ENCODE peak calls at places on chromosomes 13 and 19, in seven cellular contexts. One of them, this sample, is unnamed.

GRCh38 chr19:40921005-40921897 is 39.2 kb upstream of the CYP2A7 start:
- DNase-seq in HFF-Myc: no peak
- DNase-seq in AG04449: no peak
- DNase-seq in psoas muscle: no peak
- DNase-seq in right atrium auricular region: no peak
- DNase-seq in GM13977: no peak
- DNase-seq in nephron progenitor cell: no peak
- DNase-seq in this sample: no peak

GRCh38 chr13:48994731-48995130 is 19.0 kb downstream of the FNDC3A start:
- DNase-seq in HFF-Myc: no peak
- DNase-seq in GM13977: no peak
- DNase-seq in nephron progenitor cell: no peak
- DNase-seq in right atrium auricular region: no peak
- DNase-seq in AG04449: no peak
- DNase-seq in psoas muscle: no peak
- DNase-seq in this sample: no peak

GRCh38 chr19:32748497-32748896 is 28.9 kb downstream of the TDRD12 start:
- DNase-seq in HFF-Myc: no peak
- DNase-seq in psoas muscle: no peak
- DNase-seq in GM13977: peak
- DNase-seq in AG04449: no peak
- DNase-seq in nephron progenitor cell: no peak
- DNase-seq in right atrium auricular region: no peak
- DNase-seq in this sample: no peak

GRCh38 chr19:1999856-2000515 is 15.5 kb downstream of the BTBD2 start:
- DNase-seq in right atrium auricular region: no peak
- DNase-seq in nephron progenitor cell: no peak
- DNase-seq in HFF-Myc: no peak
- DNase-seq in psoas muscle: no peak
- DNase-seq in GM13977: no peak
- DNase-seq in AG04449: no peak
- DNase-seq in this sample: no peak

GRCh38 chr13:98606296-98606695 is 29.4 kb upstream of the STK24 start:
- DNase-seq in right atrium auricular region: no peak
- DNase-seq in nephron progenitor cell: no peak
- DNase-seq in GM13977: no peak
- DNase-seq in AG04449: no peak
- DNase-seq in HFF-Myc: no peak
- DNase-seq in psoas muscle: no peak
- DNase-seq in this sample: no peak

GRCh38 chr13:110306340-110306959 is 507 bp downstream of the COL4A1 start:
- DNase-seq in HFF-Myc: no peak
- DNase-seq in nephron progenitor cell: peak
- DNase-seq in right atrium auricular region: peak
- DNase-seq in GM13977: no peak
- DNase-seq in AG04449: no peak
- DNase-seq in psoas muscle: no peak
- DNase-seq in this sample: no peak

GRCh38 chr13:60759499-60759898 is 362.5 kb downstream of the TDRD3 start:
- DNase-seq in right atrium auricular region: no peak
- DNase-seq in nephron progenitor cell: no peak
- DNase-seq in GM13977: no peak
- DNase-seq in psoas muscle: no peak
- DNase-seq in AG04449: no peak
- DNase-seq in HFF-Myc: no peak
- DNase-seq in this sample: peak

GRCh38 chr13:36428083-36428482 is 4.2 kb upstream of the CCNA1 start:
- DNase-seq in right atrium auricular region: no peak
- DNase-seq in GM13977: no peak
- DNase-seq in HFF-Myc: no peak
- DNase-seq in AG04449: no peak
- DNase-seq in nephron progenitor cell: no peak
- DNase-seq in psoas muscle: no peak
- DNase-seq in this sample: no peak

GRCh38 chr13:76937416-76937815 is 10.9 kb upstream of the ACOD1 start:
- DNase-seq in GM13977: no peak
- DNase-seq in nephron progenitor cell: no peak
- DNase-seq in psoas muscle: no peak
- DNase-seq in AG04449: peak
- DNase-seq in right atrium auricular region: peak
- DNase-seq in HFF-Myc: peak
- DNase-seq in this sample: peak

GRCh38 chr13:113297370-113297871 is 382 bp downstream of the LAMP1 start:
- DNase-seq in AG04449: no peak
- DNase-seq in nephron progenitor cell: no peak
- DNase-seq in HFF-Myc: no peak
- DNase-seq in psoas muscle: no peak
- DNase-seq in GM13977: peak
- DNase-seq in right atrium auricular region: no peak
- DNase-seq in this sample: no peak

GRCh38 chr13:97340399-97340798 is 93.6 kb upstream of the RAP2A start:
- DNase-seq in right atrium auricular region: no peak
- DNase-seq in psoas muscle: no peak
- DNase-seq in HFF-Myc: no peak
- DNase-seq in AG04449: no peak
- DNase-seq in GM13977: no peak
- DNase-seq in nephron progenitor cell: no peak
- DNase-seq in this sample: no peak

DNA sequence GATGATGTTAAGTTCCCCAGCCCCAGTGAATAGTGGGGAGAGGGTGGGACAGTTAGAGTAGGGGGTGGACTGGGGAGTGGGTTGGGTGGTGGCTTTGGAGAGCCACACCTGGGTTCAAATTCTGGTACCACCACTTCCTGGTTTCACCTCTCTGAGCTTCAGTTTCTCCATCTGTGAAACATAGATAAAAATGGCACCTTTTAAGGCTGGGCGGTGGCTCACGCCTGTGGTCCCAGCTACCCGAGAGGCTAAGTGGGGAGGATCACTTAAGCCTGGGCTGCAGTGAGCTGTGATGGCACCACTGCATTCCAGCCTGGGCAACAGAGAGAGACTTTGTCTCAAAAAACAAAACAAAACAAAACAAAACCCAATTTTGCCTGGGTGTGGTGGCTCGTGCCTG is 5.9 kb downstream of the VAV1 start:
- DNase-seq in HFF-Myc: no peak
- DNase-seq in psoas muscle: no peak
- DNase-seq in right atrium auricular region: no peak
- DNase-seq in nephron progenitor cell: no peak
- DNase-seq in AG04449: no peak
- DNase-seq in GM13977: peak
- DNase-seq in this sample: no peak
- TF ChIP-seq CTCF in HFF-Myc: no peak
- TF ChIP-seq CTCF in psoas muscle: no peak
- TF ChIP-seq CTCF in right atrium auricular region: no peak
- TF ChIP-seq CTCF in nephron progenitor cell: no peak
- TF ChIP-seq CTCF in AG04449: no peak
- TF ChIP-seq CTCF in GM13977: no peak
- TF ChIP-seq CTCF in this sample: no peak

GRCh38 chr19:56837492-56837891 is 3.0 kb downstream of the PEG3 start:
- DNase-seq in HFF-Myc: no peak
- DNase-seq in AG04449: no peak
- DNase-seq in nephron progenitor cell: no peak
- DNase-seq in right atrium auricular region: peak
- DNase-seq in psoas muscle: peak
- DNase-seq in GM13977: no peak
- DNase-seq in this sample: no peak
- TF ChIP-seq CTCF in HFF-Myc: peak
- TF ChIP-seq CTCF in AG04449: no peak
- TF ChIP-seq CTCF in nephron progenitor cell: no peak
- TF ChIP-seq CTCF in right atrium auricular region: peak
- TF ChIP-seq CTCF in psoas muscle: peak
- TF ChIP-seq CTCF in GM13977: no peak
- TF ChIP-seq CTCF in this sample: no peak

GRCh38 chr13:38702609-38703008 is 15.7 kb downstream of the FREM2 start:
- DNase-seq in right atrium auricular region: no peak
- DNase-seq in psoas muscle: no peak
- DNase-seq in AG04449: no peak
- DNase-seq in HFF-Myc: no peak
- DNase-seq in nephron progenitor cell: no peak
- DNase-seq in GM13977: no peak
- DNase-seq in this sample: no peak

GRCh38 chr13:38693168-38693567 is 6.3 kb downstream of the FREM2 start:
- DNase-seq in psoas muscle: no peak
- DNase-seq in right atrium auricular region: no peak
- DNase-seq in AG04449: no peak
- DNase-seq in GM13977: no peak
- DNase-seq in nephron progenitor cell: no peak
- DNase-seq in HFF-Myc: no peak
- DNase-seq in this sample: no peak

GRCh38 chr13:38693641-38694040 is 6.8 kb downstream of the FREM2 start:
- DNase-seq in nephron progenitor cell: no peak
- DNase-seq in HFF-Myc: no peak
- DNase-seq in AG04449: no peak
- DNase-seq in GM13977: no peak
- DNase-seq in psoas muscle: no peak
- DNase-seq in right atrium auricular region: no peak
- DNase-seq in this sample: no peak

GRCh38 chr13:38697197-38697596 is 10.3 kb downstream of the FREM2 start:
- DNase-seq in AG04449: no peak
- DNase-seq in GM13977: no peak
- DNase-seq in psoas muscle: no peak
- DNase-seq in right atrium auricular region: no peak
- DNase-seq in HFF-Myc: no peak
- DNase-seq in nephron progenitor cell: no peak
- DNase-seq in this sample: no peak

GRCh38 chr13:38697628-38698333 is 10.9 kb downstream of the FREM2 start:
- DNase-seq in psoas muscle: no peak
- DNase-seq in GM13977: no peak
- DNase-seq in AG04449: no peak
- DNase-seq in HFF-Myc: no peak
- DNase-seq in right atrium auricular region: no peak
- DNase-seq in nephron progenitor cell: no peak
- DNase-seq in this sample: no peak
- TF ChIP-seq CTCF in psoas muscle: peak
- TF ChIP-seq CTCF in GM13977: no peak
- TF ChIP-seq CTCF in AG04449: no peak
- TF ChIP-seq CTCF in HFF-Myc: no peak
- TF ChIP-seq CTCF in right atrium auricular region: no peak
- TF ChIP-seq CTCF in nephron progenitor cell: no peak
- TF ChIP-seq CTCF in this sample: peak

DNA sequence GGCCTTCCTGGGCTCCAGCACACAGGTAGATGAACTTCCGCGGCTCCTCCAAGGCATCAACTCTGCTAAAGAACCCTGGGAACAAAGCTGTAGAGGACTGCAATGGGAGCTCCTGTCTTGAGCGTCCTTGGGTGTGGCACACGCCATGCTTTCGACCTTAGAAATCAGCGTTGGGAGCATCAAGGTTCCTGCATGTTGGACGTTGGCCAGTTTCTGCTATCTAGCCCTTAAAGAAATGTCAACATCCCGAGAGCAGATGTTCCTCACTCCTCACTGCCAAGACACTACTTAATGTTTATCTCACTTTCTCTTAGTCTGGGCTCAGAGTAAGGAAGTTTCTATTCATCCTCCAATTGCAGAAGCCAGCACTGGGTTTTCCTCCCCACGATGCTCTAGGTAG is 70.6 kb upstream of the MEDAG start:
- DNase-seq in nephron progenitor cell: no peak
- DNase-seq in GM13977: no peak
- DNase-seq in AG04449: no peak
- DNase-seq in right atrium auricular region: no peak
- DNase-seq in HFF-Myc: no peak
- DNase-seq in psoas muscle: no peak
- DNase-seq in this sample: no peak
- TF ChIP-seq CTCF in nephron progenitor cell: no peak
- TF ChIP-seq CTCF in GM13977: no peak
- TF ChIP-seq CTCF in AG04449: no peak
- TF ChIP-seq CTCF in right atrium auricular region: no peak
- TF ChIP-seq CTCF in HFF-Myc: no peak
- TF ChIP-seq CTCF in psoas muscle: no peak
- TF ChIP-seq CTCF in this sample: no peak

DNA sequence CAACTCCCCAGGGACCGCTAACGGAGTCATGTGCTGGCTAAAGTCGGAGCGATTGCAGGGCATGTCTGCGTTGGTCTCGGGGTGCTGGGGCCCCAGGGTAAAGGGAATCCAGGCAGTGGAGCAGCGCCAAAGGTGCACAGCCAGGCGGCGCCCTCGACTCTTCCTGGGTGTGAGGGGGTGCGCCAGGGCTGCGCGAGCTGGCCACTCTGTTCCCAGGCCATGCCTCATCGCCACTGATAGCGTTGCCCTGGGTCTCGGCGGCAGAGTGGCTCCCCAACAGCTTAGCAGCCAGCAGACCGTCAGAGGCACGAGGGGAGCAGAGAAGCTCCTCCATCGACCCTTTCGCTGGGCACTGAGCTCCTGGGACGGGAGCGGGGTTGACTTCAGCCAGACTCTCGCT is 152.7 kb downstream of the B3GLCT start:
- DNase-seq in HFF-Myc: no peak
- DNase-seq in right atrium auricular region: no peak
- DNase-seq in nephron progenitor cell: no peak
- DNase-seq in psoas muscle: no peak
- DNase-seq in AG04449: no peak
- DNase-seq in GM13977: no peak
- DNase-seq in this sample: no peak
- TF ChIP-seq CTCF in HFF-Myc: no peak
- TF ChIP-seq CTCF in right atrium auricular region: no peak
- TF ChIP-seq CTCF in nephron progenitor cell: no peak
- TF ChIP-seq CTCF in psoas muscle: no peak
- TF ChIP-seq CTCF in AG04449: no peak
- TF ChIP-seq CTCF in GM13977: no peak
- TF ChIP-seq CTCF in this sample: no peak

DNA sequence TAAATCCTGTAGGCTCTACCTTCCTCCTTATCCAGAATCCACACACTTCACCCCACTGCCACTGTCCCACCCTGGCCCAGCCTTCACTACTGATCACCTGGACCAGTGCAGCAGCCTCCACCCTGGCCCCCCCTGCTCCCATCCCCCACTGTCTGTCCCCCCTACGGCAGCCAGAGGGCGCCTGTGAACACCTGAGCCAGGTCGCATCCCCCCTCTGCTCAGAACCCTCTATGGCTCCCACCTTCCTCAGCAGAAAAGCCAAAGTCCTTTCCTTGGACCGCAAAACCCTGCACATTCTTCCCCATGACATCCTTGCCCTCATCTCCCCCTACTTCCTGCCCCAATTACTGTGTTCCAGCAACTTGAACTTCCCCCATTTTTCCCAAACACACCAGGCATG is 20.6 kb downstream of the ELAVL3 start:
- DNase-seq in psoas muscle: no peak
- DNase-seq in right atrium auricular region: no peak
- DNase-seq in AG04449: no peak
- DNase-seq in HFF-Myc: no peak
- DNase-seq in nephron progenitor cell: no peak
- DNase-seq in GM13977: no peak
- DNase-seq in this sample: no peak
- TF ChIP-seq CTCF in psoas muscle: no peak
- TF ChIP-seq CTCF in right atrium auricular region: no peak
- TF ChIP-seq CTCF in AG04449: no peak
- TF ChIP-seq CTCF in HFF-Myc: peak
- TF ChIP-seq CTCF in nephron progenitor cell: no peak
- TF ChIP-seq CTCF in GM13977: peak
- TF ChIP-seq CTCF in this sample: peak